ENCODE peak calls at places on chromosomes 11 and 22, in nine cellular contexts. P is IMR-90; V is transverse colon; J is heart right ventricle; C is A549; B is CD4-positive, alpha-beta T cell; R is H9; A is CD8-positive, alpha-beta T cell; K is suprapubic skin. T is an unnamed sample.

GRCh38 chr11:34855021-34855753 is 61.0 kb downstream of the APIP start:
- DNase-seq in P (no peak), V (peak; percentile 44), J (no peak), C (peak; percentile 31), B (no peak), R (no peak), A (no peak), K (no peak), T (no peak)

GRCh38 chr11:36333897-36334296 is 37.8 kb downstream of the PRR5L start:
- DNase-seq in P (peak; percentile 53), V (no peak), J (peak; percentile 11), C (peak; percentile 52), B (no peak), R (peak; percentile 73), A (no peak), K (no peak), T (peak; percentile 48)

GRCh38 chr11:17259519-17259918 is 17.0 kb upstream of the NUCB2 start:
- DNase-seq in P (peak; percentile 34), V (no peak), J (no peak), C (no peak), B (no peak), R (no peak), A (no peak), K (no peak), T (no peak)

GRCh38 chr11:118441770-118442169 is 5.5 kb downstream of the KMT2A start:
- DNase-seq in P (no peak), V (no peak), J (no peak), C (no peak), B (no peak), R (no peak), A (no peak), K (no peak), T (no peak)

GRCh38 chr11:120128392-120129172 is 9.3 kb downstream of the TRIM29 start:
- DNase-seq in P (peak; percentile 8), V (peak; percentile 91), J (no peak), C (peak; percentile 60), B (no peak), R (no peak), A (no peak), K (peak; percentile 92), T (no peak)

GRCh38 chr11:99366476-99366992 is 345.8 kb downstream of the CNTN5 start:
- DNase-seq in P (no peak), V (no peak), J (no peak), C (no peak), B (no peak), R (no peak), A (no peak), K (no peak), T (no peak)

GRCh38 chr11:255176-255575 is 18.4 kb downstream of the PSMD13 start:
- DNase-seq in P (peak; percentile 12), V (no peak), J (no peak), C (no peak), B (no peak), R (no peak), A (no peak), K (no peak), T (no peak)

GRCh38 chr11:64998141-64998540 is 1.4 kb upstream of the BATF2 start:
- DNase-seq in P (no peak), V (peak; percentile 39), J (no peak), C (peak; percentile 40), B (no peak), R (no peak), A (no peak), K (no peak), T (no peak)

GRCh38 chr11:95074806-95075563 is 8.3 kb downstream of the SRSF8 start:
- DNase-seq in P (no peak), V (peak; percentile 82), J (peak; percentile 82), C (no peak), B (no peak), R (no peak), A (no peak), K (peak; percentile 76), T (peak; percentile 91)

GRCh38 chr11:95850137-95850536 is 59.8 kb downstream of the CEP57 start:
- DNase-seq in P (peak; percentile 44), V (no peak), J (no peak), C (no peak), B (no peak), R (no peak), A (no peak), K (no peak), T (no peak)

GRCh38 chr11:103532133-103532788 is 423.0 kb downstream of the DYNC2H1 start:
- DNase-seq in P (peak; percentile 79), V (no peak), J (no peak), C (peak; percentile 33), B (no peak), R (no peak), A (no peak), K (no peak), T (no peak)

GRCh38 chr11:119714189-119714588 is 14.8 kb downstream of the NECTIN1 start:
- DNase-seq in P (no peak), V (no peak), J (no peak), C (no peak), B (no peak), R (no peak), A (no peak), K (no peak), T (no peak)

GRCh38 chr22:50696799-50697561 is 24.4 kb downstream of the SHANK3 start:
- DNase-seq in P (no peak), V (no peak), J (no peak), C (no peak), B (no peak), R (peak; percentile 59), A (no peak), K (peak; percentile 66), T (no peak)

GRCh38 chr11:65316979-65317786 is 2.5 kb downstream of the CDC42EP2 start:
- DNase-seq in P (peak; percentile 84), V (peak; percentile 80), J (peak; percentile 91), C (peak; percentile 67), B (no peak), R (peak; percentile 81), A (no peak), K (peak; percentile 89), T (peak; percentile 63)

GRCh38 chr22:37508431-37508963 is 10.7 kb downstream of the CARD10 start:
- DNase-seq in P (no peak), V (no peak), J (no peak), C (no peak), B (no peak), R (no peak), A (no peak), K (no peak), T (peak; percentile 54)

GRCh38 chr11:9858822-9859221 is 194.9 kb downstream of the SWAP70 start:
- DNase-seq in P (peak; percentile 50), V (no peak), J (no peak), C (peak; percentile 32), B (no peak), R (no peak), A (no peak), K (no peak), T (no peak)

GRCh38 chr22:48944433-48944755 is 883.3 kb downstream of the BRD1 start:
- DNase-seq in P (no peak), V (no peak), J (no peak), C (no peak), B (no peak), R (no peak), A (no peak), K (peak; percentile 32), T (no peak)

GRCh38 chr22:19755722-19756287 is 4.8 kb upstream of the TBX1 start:
- DNase-seq in P (no peak), V (no peak), J (no peak), C (no peak), B (no peak), R (no peak), A (no peak), K (no peak), T (no peak)

DNA sequence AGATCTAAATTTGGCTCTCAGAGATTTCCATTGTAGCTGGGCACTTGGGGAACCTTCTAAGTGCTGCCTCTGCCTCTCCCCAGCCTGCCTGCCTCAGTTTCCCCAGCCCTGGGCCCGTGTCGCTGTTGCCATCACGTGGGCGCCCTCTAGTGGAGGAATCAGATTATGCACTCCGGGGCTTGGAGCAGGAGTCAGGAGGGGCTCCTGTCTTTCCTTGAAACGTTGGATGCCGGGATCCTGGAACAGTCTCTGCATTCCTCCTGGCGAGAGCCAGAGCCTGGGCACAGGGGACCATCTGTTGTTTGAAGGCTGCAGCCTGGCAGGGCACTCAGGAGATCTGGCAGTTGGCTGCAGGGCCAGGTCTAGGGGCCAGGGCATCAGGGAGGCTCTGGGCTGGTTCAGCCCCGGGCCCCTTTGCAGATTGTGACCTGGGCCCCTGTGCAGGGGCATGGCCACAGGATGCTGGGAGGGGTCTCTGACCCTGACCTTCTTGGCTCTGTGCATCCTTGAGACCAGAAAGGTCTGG is 71.6 kb downstream of the LRP5 start:
- DNase-seq in P (peak; percentile 40), V (peak; percentile 75), J (peak; percentile 75), C (peak; percentile 60), B (peak; percentile 43), R (peak; percentile 76), A (peak; percentile 67), K (no peak), T (peak; percentile 83)
- H3K27ac ChIP-seq in P (no peak overlapping the region), V (peak overlapping the region; percentile 89), J (no peak overlapping the region), C (peak overlapping the region; percentile 44), B (no peak overlapping the region), R (no peak overlapping the region), A (no peak overlapping the region), K (no peak overlapping the region), T (no peak overlapping the region)

GRCh38 chr22:35417606-35418005 is 17.7 kb downstream of the MCM5 start:
- DNase-seq in P (no peak), V (no peak), J (no peak), C (no peak), B (no peak), R (no peak), A (no peak), K (no peak), T (no peak)
- TF ChIP-seq CTCF in P (no peak), V (no peak), J (no peak), C (no peak), B (no peak), R (no peak), A (no peak), K (no peak), T (no peak)

DNA sequence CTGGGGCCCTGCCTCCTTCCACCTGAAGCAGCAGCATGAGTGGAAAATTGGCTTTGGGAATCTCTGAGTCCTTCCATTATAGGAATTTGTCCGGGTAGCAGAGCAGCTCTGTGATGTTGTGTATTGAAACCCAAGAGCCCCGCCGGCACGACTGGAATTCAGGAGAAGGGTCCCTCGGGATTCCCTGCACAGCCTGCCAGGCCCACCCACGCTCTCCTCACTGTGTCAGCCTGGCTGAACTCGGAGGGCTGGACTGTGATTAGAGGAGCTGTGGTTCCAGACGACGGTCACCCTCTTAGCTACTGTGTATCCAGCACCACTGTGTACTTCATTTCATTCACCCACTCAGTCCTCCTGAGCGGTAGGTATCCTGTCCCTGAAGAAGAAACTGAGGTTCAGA is 18.7 kb upstream of the TSPAN18 start:
- DNase-seq in P (no peak), V (no peak), J (peak; percentile 34), C (no peak), B (no peak), R (no peak), A (no peak), K (no peak), T (peak; percentile 59)
- H3K9me3 ChIP-seq in P (peaks cover 13% of the 10 kb centered on the region), V (no peaks in the 10 kb centered on the region), J (peaks cover 9% of the 10 kb centered on the region), C (peaks cover 17% of the 10 kb centered on the region), B (peaks cover 8% of the 10 kb centered on the region), R (no peaks in the 10 kb centered on the region), A (no peaks in the 10 kb centered on the region), K (no peaks in the 10 kb centered on the region), T (no peaks in the 10 kb centered on the region)

DNA sequence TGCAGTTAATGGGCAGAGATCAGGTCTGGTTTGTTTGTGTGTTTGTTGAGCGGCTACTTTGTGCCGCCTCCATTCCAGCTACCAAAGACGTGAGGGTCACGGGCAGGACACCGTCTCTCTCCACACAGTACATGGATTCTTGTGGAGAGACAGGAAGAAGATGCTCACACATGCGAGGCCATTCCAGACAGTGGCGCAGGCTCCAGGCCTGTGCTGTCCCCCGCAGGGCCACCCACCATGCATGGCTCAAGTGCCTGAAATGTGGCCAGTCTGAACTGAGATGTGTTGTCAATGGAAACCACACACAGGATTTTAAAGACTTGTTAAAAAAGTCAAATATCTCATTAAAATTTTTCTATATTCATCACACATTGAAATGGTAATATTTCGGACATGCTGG is 848.3 kb downstream of the TBC1D22A start:
- DNase-seq in P (no peak), V (no peak), J (no peak), C (no peak), B (no peak), R (no peak), A (no peak), K (no peak), T (no peak)
- H3K27ac ChIP-seq in P (no peak overlapping the region), V (no peak overlapping the region), J (no peak overlapping the region), C (no peak overlapping the region), B (no peak overlapping the region), R (no peak overlapping the region), A (no peak overlapping the region), K (no peak overlapping the region), T (no peak overlapping the region)